ENCODE peak calls at places on chromosomes 6 and 20, in four cellular contexts. C is kidney epithelial cell; U is fibroblast of the conjunctiva; H is CD8-positive, alpha-beta memory T cell. R is an unnamed sample.

GRCh38 chr20:46264391-46265266 is 43.7 kb downstream of the CDH22 start:
- DNase-seq in C (no peak), U (no peak), H (no peak), R (no peak)

GRCh38 chr20:62860924-62861691 is 514 bp downstream of the TCFL5 start:
- DNase-seq in C (no peak), U (no peak), H (peak; percentile 41), R (no peak)

GRCh38 chr20:7359739-7360138 is 580.5 kb downstream of the HAO1 start:
- DNase-seq in C (no peak), U (no peak), H (no peak), R (no peak)

GRCh38 chr20:48725589-48725991 is 102.2 kb downstream of the PREX1 start:
- DNase-seq in C (no peak), U (no peak), H (no peak), R (no peak)

GRCh38 chr6:141321486-141322347 is 811.0 kb upstream of the GJE1 start:
- DNase-seq in C (no peak), U (peak; percentile 59), H (no peak), R (no peak)

GRCh38 chr20:22248052-22248667 is 336.2 kb downstream of the FOXA2 start:
- DNase-seq in C (no peak), U (no peak), H (no peak), R (no peak)

GRCh38 chr6:26394289-26394688 is 7.8 kb upstream of the BTN3A1 start:
- DNase-seq in C (no peak), U (no peak), H (no peak), R (peak; percentile 44)

GRCh38 chr6:40287296-40287820 is 299.8 kb downstream of the LRFN2 start:
- DNase-seq in C (no peak), U (no peak), H (no peak), R (no peak)

GRCh38 chr20:46219190-46219589 is 89.1 kb downstream of the CDH22 start:
- DNase-seq in C (no peak), U (no peak), H (no peak), R (no peak)

GRCh38 chr6:153963352-153963751 is 75.7 kb upstream of the OPRM1 start:
- DNase-seq in C (no peak), U (no peak), H (no peak), R (no peak)

GRCh38 chr20:50772418-50773185 is 22.3 kb upstream of the BCAS4 start:
- DNase-seq in C (no peak), U (no peak), H (no peak), R (no peak)

GRCh38 chr6:49979584-49979983 is 10.2 kb upstream of the DEFB113 start:
- DNase-seq in C (no peak), U (no peak), H (no peak), R (no peak)

GRCh38 chr6:85772641-85773040 is 130.0 kb upstream of the SYNCRIP start:
- DNase-seq in C (no peak), U (no peak), H (no peak), R (no peak)

GRCh38 chr6:156864557-156864956 is 87.4 kb downstream of the ARID1B start:
- DNase-seq in C (no peak), U (no peak), H (no peak), R (no peak)

GRCh38 chr20:16083639-16084280 is 489.5 kb downstream of the KIF16B start:
- DNase-seq in C (no peak), U (no peak), H (no peak), R (no peak)

GRCh38 chr20:37990571-37991151 is 42.6 kb downstream of the TTI1 start:
- DNase-seq in C (peak; percentile 59), U (no peak), H (peak; percentile 16), R (peak; percentile 38)

GRCh38 chr6:10190042-10190441 is 224.8 kb downstream of the TFAP2A start:
- DNase-seq in C (no peak), U (no peak), H (no peak), R (no peak)

GRCh38 chr20:16258766-16259165 is 314.5 kb downstream of the KIF16B start:
- DNase-seq in C (no peak), U (no peak), H (no peak), R (no peak)

GRCh38 chr20:4482378-4482777 is 239.3 kb upstream of the PRND start:
- DNase-seq in C (no peak), U (no peak), H (no peak), R (no peak)

GRCh38 chr6:22364314-22364713 is 67.5 kb upstream of the PRL start:
- DNase-seq in C (no peak), U (no peak), H (no peak), R (no peak)

GRCh38 chr6:90217621-90218496 is 78.8 kb downstream of the BACH2 start:
- DNase-seq in C (peak; percentile 56), U (peak; percentile 49), H (no peak), R (peak; percentile 3)

GRCh38 chr20:50360218-50360672 is 149.9 kb upstream of the PTPN1 start:
- DNase-seq in C (no peak), U (no peak), H (no peak), R (no peak)

GRCh38 chr6:111250743-111251406 is 163.6 kb downstream of the SLC16A10 start:
- DNase-seq in C (no peak), U (no peak), H (no peak), R (no peak)

GRCh38 chr20:4326194-4327065 is 311.1 kb upstream of the RNF24 start:
- DNase-seq in C (no peak), U (no peak), H (no peak), R (no peak)

GRCh38 chr6:317068-317451 is 24.8 kb downstream of the DUSP22 start:
- DNase-seq in C (no peak), U (no peak), H (no peak), R (no peak)

GRCh38 chr20:25148181-25148981 is 47.1 kb upstream of the ENTPD6 start:
- DNase-seq in C (no peak), U (peak; percentile 6), H (peak; percentile 19), R (no peak)

GRCh38 chr20:22180244-22180643 is 404.1 kb downstream of the FOXA2 start:
- DNase-seq in C (no peak), U (no peak), H (no peak), R (no peak)

GRCh38 chr20:56706867-56707360 is 77.8 kb downstream of the TFAP2C start:
- DNase-seq in C (no peak), U (no peak), H (no peak), R (no peak)

GRCh38 chr6:88166493-88166900 is 350 bp upstream of the CNR1 start:
- DNase-seq in C (no peak), U (no peak), H (no peak), R (no peak)

GRCh38 chr6:36977470-36977941 is 8.5 kb downstream of the MTCH1 start:
- DNase-seq in C (no peak), U (no peak), H (no peak), R (no peak)

GRCh38 chr6:46376562-46376969 is 114.7 kb downstream of the RCAN2 start:
- DNase-seq in C (no peak), U (no peak), H (no peak), R (no peak)

GRCh38 chr6:118223316-118223715 is 316.3 kb downstream of the SLC35F1 start:
- DNase-seq in C (no peak), U (no peak), H (no peak), R (no peak)

GRCh38 chr6:105317607-105318533 is 85.0 kb downstream of the PREP start:
- DNase-seq in C (no peak), U (no peak), H (no peak), R (no peak)

GRCh38 chr6:112626468-112627082 is 279.4 kb downstream of the RFPL4B start:
- DNase-seq in C (peak; percentile 85), U (no peak), H (no peak), R (no peak)

GRCh38 chr6:151847064-151847463 is 39.6 kb downstream of the ESR1 start:
- DNase-seq in C (peak; percentile 16), U (no peak), H (no peak), R (peak; percentile 6)

GRCh38 chr6:14059791-14060436 is 57.7 kb upstream of the CD83 start:
- DNase-seq in C (peak; percentile 31), U (no peak), H (no peak), R (no peak)

GRCh38 chr6:90936286-90936685 is 349.4 kb upstream of the MAP3K7 start:
- DNase-seq in C (no peak), U (no peak), H (no peak), R (no peak)

GRCh38 chr6:44011350-44011925 is 115.8 kb downstream of the MRPL14 start:
- DNase-seq in C (peak; percentile 64), U (no peak), H (no peak), R (no peak)

R was measured in GM04504.